ENCODE peak calls at places on chromosomes 13 and 19, in ten cellular contexts. One of them, this sample, is unnamed.
A peak's percentile ranks its signal among the peaks of the same experiment; 100 is the strongest.

GRCh38 chr19:41564515-41565383 is 11.2 kb upstream of the CEACAM21 start:
- DNase-seq in nephron progenitor cell: no peak
- DNase-seq in WTC11: peak; percentile 51
- DNase-seq in IMR-90: no peak
- DNase-seq in NB4: no peak
- DNase-seq in suprapubic skin: no peak
- DNase-seq in RWPE1: no peak
- DNase-seq in spleen: no peak
- DNase-seq in fibroblast of mammary gland: no peak
- DNase-seq in progenitor cell of endocrine pancreas: no peak
- DNase-seq in this sample: no peak

GRCh38 chr13:106649495-106649894 is 81.6 kb upstream of the ARGLU1 start:
- DNase-seq in RWPE1: peak; percentile 43
- DNase-seq in spleen: no peak
- DNase-seq in suprapubic skin: no peak
- DNase-seq in IMR-90: peak; percentile 22
- DNase-seq in nephron progenitor cell: no peak
- DNase-seq in WTC11: no peak
- DNase-seq in progenitor cell of endocrine pancreas: no peak
- DNase-seq in NB4: no peak
- DNase-seq in fibroblast of mammary gland: no peak
- DNase-seq in this sample: no peak

GRCh38 chr19:15991602-15992001 is 42.8 kb downstream of the OR10H4 start:
- DNase-seq in spleen: no peak
- DNase-seq in NB4: no peak
- DNase-seq in WTC11: no peak
- DNase-seq in RWPE1: no peak
- DNase-seq in fibroblast of mammary gland: no peak
- DNase-seq in progenitor cell of endocrine pancreas: no peak
- DNase-seq in suprapubic skin: no peak
- DNase-seq in nephron progenitor cell: no peak
- DNase-seq in IMR-90: no peak
- DNase-seq in this sample: no peak

GRCh38 chr19:1469200-1469935 is 9.6 kb downstream of the C19orf25 start:
- DNase-seq in NB4: no peak
- DNase-seq in suprapubic skin: no peak
- DNase-seq in spleen: peak; percentile 78
- DNase-seq in WTC11: peak; percentile 53
- DNase-seq in RWPE1: no peak
- DNase-seq in progenitor cell of endocrine pancreas: no peak
- DNase-seq in IMR-90: no peak
- DNase-seq in nephron progenitor cell: peak; percentile 58
- DNase-seq in fibroblast of mammary gland: no peak
- DNase-seq in this sample: no peak

GRCh38 chr19:23823952-23824389 is 65.3 kb upstream of the ZNF681 start:
- DNase-seq in fibroblast of mammary gland: peak; percentile 4
- DNase-seq in nephron progenitor cell: no peak
- DNase-seq in progenitor cell of endocrine pancreas: no peak
- DNase-seq in WTC11: peak; percentile 50
- DNase-seq in NB4: peak; percentile 90
- DNase-seq in IMR-90: no peak
- DNase-seq in suprapubic skin: no peak
- DNase-seq in RWPE1: no peak
- DNase-seq in spleen: no peak
- DNase-seq in this sample: no peak

GRCh38 chr19:1073956-1074511 is 7.1 kb downstream of the ARHGAP45 start:
- DNase-seq in WTC11: no peak
- DNase-seq in progenitor cell of endocrine pancreas: no peak
- DNase-seq in IMR-90: no peak
- DNase-seq in NB4: no peak
- DNase-seq in RWPE1: no peak
- DNase-seq in fibroblast of mammary gland: no peak
- DNase-seq in spleen: peak; percentile 83
- DNase-seq in nephron progenitor cell: no peak
- DNase-seq in suprapubic skin: no peak
- DNase-seq in this sample: no peak

GRCh38 chr13:60655268-60655667 is 258.2 kb downstream of the TDRD3 start:
- DNase-seq in NB4: no peak
- DNase-seq in spleen: no peak
- DNase-seq in nephron progenitor cell: no peak
- DNase-seq in RWPE1: no peak
- DNase-seq in fibroblast of mammary gland: no peak
- DNase-seq in progenitor cell of endocrine pancreas: no peak
- DNase-seq in suprapubic skin: no peak
- DNase-seq in IMR-90: no peak
- DNase-seq in WTC11: no peak
- DNase-seq in this sample: no peak

GRCh38 chr13:114090476-114090875 is 41.9 kb downstream of the RASA3 start:
- DNase-seq in RWPE1: no peak
- DNase-seq in progenitor cell of endocrine pancreas: no peak
- DNase-seq in WTC11: peak; percentile 6
- DNase-seq in fibroblast of mammary gland: no peak
- DNase-seq in IMR-90: no peak
- DNase-seq in suprapubic skin: peak; percentile 20
- DNase-seq in nephron progenitor cell: no peak
- DNase-seq in spleen: no peak
- DNase-seq in NB4: no peak
- DNase-seq in this sample: no peak

GRCh38 chr13:82070411-82070810 is 1729.5 kb upstream of the SPRY2 start:
- DNase-seq in suprapubic skin: no peak
- DNase-seq in RWPE1: no peak
- DNase-seq in NB4: no peak
- DNase-seq in fibroblast of mammary gland: no peak
- DNase-seq in nephron progenitor cell: no peak
- DNase-seq in spleen: no peak
- DNase-seq in progenitor cell of endocrine pancreas: no peak
- DNase-seq in WTC11: no peak
- DNase-seq in IMR-90: no peak
- DNase-seq in this sample: no peak

GRCh38 chr19:17333611-17334413 is 843 bp downstream of the ANO8 start:
- DNase-seq in fibroblast of mammary gland: peak; percentile 84
- DNase-seq in suprapubic skin: peak; percentile 76
- DNase-seq in RWPE1: peak; percentile 73
- DNase-seq in IMR-90: peak; percentile 80
- DNase-seq in spleen: peak; percentile 85
- DNase-seq in NB4: peak; percentile 94
- DNase-seq in nephron progenitor cell: no peak
- DNase-seq in progenitor cell of endocrine pancreas: no peak
- DNase-seq in WTC11: peak; percentile 61
- DNase-seq in this sample: no peak

GRCh38 chr19:48724796-48725753 is 5.5 kb upstream of the MAMSTR start:
- DNase-seq in WTC11: no peak
- DNase-seq in RWPE1: peak; percentile 57
- DNase-seq in suprapubic skin: no peak
- DNase-seq in spleen: no peak
- DNase-seq in progenitor cell of endocrine pancreas: no peak
- DNase-seq in nephron progenitor cell: no peak
- DNase-seq in IMR-90: peak; percentile 93
- DNase-seq in NB4: peak; percentile 99
- DNase-seq in fibroblast of mammary gland: peak; percentile 97
- DNase-seq in this sample: no peak

DNA sequence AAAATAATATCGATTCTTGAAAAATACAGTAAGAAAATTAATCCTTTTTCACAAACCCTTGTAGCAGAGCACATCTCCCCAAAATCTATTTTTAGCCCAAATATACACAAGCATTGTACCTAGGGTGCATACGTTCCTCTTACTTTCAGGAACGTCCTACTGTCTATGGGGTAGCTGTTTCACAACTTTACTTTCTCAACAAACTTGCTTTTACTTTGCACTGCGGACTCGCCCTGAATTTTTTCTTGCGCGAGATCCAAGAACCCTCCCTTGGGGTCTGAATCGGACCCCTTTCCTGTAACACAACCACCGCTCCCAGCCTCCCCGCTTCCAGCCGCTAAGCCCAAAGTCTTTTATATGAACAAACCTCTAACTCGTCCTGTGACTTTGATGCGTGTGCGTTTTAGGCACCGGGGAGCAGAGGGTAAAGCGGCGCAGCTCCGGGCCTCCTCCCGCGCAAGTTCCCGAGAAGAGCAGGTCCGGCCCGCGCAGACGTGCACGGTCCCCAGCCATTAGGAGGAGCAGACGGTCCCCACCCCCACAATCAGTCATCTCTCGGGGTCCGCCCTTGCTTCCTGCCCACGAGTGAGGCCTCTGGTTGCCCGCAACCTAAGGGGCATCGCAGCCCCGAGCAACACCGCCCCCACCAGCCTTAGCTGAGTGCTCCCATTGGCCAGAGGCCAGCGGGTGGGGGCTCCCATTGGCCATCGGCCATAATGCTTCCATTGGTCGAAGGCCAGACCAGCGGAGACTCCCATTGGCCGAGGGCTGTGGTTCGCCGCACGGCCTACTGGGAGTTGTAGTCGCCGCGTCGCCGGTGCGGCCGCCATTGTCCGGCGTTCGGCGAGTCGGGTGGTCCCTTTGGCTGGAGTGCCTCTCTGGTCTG is at the start of gene ZNF8:
- DNase-seq in IMR-90: peak; percentile 98
- DNase-seq in RWPE1: peak; percentile 100
- DNase-seq in suprapubic skin: peak; percentile 98
- DNase-seq in spleen: peak; percentile 98
- DNase-seq in NB4: peak; percentile 98
- DNase-seq in nephron progenitor cell: peak; percentile 94
- DNase-seq in fibroblast of mammary gland: peak; percentile 97
- DNase-seq in WTC11: peak; percentile 99
- DNase-seq in progenitor cell of endocrine pancreas: peak; percentile 98
- DNase-seq in this sample: peak; percentile 98
- TF ChIP-seq CTCF in IMR-90: no peak
- TF ChIP-seq CTCF in RWPE1: no peak
- TF ChIP-seq CTCF in suprapubic skin: no peak
- TF ChIP-seq CTCF in spleen: no peak
- TF ChIP-seq CTCF in NB4: no peak
- TF ChIP-seq CTCF in nephron progenitor cell: no peak
- TF ChIP-seq CTCF in fibroblast of mammary gland: no peak
- TF ChIP-seq CTCF in WTC11: no peak
- TF ChIP-seq CTCF in progenitor cell of endocrine pancreas: no peak
- TF ChIP-seq CTCF in this sample: no peak

GRCh38 chr13:92963029-92963428 is 263.6 kb upstream of the GPC6 start:
- DNase-seq in nephron progenitor cell: no peak
- DNase-seq in NB4: no peak
- DNase-seq in RWPE1: no peak
- DNase-seq in suprapubic skin: no peak
- DNase-seq in spleen: no peak
- DNase-seq in IMR-90: peak; percentile 20
- DNase-seq in WTC11: no peak
- DNase-seq in fibroblast of mammary gland: peak; percentile 34
- DNase-seq in progenitor cell of endocrine pancreas: no peak
- DNase-seq in this sample: no peak

GRCh38 chr13:92954746-92955145 is 271.9 kb upstream of the GPC6 start:
- DNase-seq in fibroblast of mammary gland: no peak
- DNase-seq in nephron progenitor cell: no peak
- DNase-seq in spleen: no peak
- DNase-seq in suprapubic skin: no peak
- DNase-seq in NB4: no peak
- DNase-seq in RWPE1: no peak
- DNase-seq in progenitor cell of endocrine pancreas: no peak
- DNase-seq in WTC11: no peak
- DNase-seq in IMR-90: peak; percentile 4
- DNase-seq in this sample: no peak

GRCh38 chr13:92959790-92960189 is 266.8 kb upstream of the GPC6 start:
- DNase-seq in spleen: no peak
- DNase-seq in suprapubic skin: no peak
- DNase-seq in NB4: peak; percentile 3
- DNase-seq in IMR-90: no peak
- DNase-seq in nephron progenitor cell: no peak
- DNase-seq in progenitor cell of endocrine pancreas: no peak
- DNase-seq in RWPE1: no peak
- DNase-seq in WTC11: no peak
- DNase-seq in fibroblast of mammary gland: no peak
- DNase-seq in this sample: no peak
- TF ChIP-seq CTCF in spleen: no peak
- TF ChIP-seq CTCF in suprapubic skin: no peak
- TF ChIP-seq CTCF in NB4: peak; percentile 2
- TF ChIP-seq CTCF in IMR-90: no peak
- TF ChIP-seq CTCF in nephron progenitor cell: no peak
- TF ChIP-seq CTCF in progenitor cell of endocrine pancreas: no peak
- TF ChIP-seq CTCF in RWPE1: no peak
- TF ChIP-seq CTCF in WTC11: no peak
- TF ChIP-seq CTCF in fibroblast of mammary gland: no peak
- TF ChIP-seq CTCF in this sample: no peak

DNA sequence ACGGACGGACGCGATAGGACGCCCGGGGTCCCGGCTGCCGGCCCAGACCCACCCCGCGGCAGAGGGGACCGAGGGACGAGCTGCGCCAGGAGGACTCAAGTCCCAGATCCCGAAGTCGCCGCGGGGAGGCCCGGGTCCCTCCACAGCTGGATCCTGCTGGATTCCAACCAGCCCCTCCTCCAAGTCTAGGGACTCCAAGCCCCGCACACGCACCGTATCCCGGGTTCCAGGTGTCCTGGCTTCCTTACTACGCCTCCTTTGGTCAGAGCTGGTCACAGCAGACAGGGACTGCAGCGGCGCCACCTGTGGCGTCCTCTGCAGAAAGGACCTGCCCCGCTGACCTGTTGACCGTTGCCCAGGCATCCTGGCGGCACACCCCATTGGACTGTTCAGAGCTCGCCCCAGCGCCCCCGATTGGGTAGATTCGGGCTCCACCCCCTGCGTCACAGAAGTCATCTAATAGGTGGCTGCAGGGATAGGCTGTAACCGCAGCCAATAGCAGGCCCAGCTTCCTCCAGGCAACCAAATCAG is 29.0 kb upstream of the ZNF709 start:
- DNase-seq in fibroblast of mammary gland: no peak
- DNase-seq in WTC11: peak; percentile 75
- DNase-seq in NB4: no peak
- DNase-seq in spleen: no peak
- DNase-seq in suprapubic skin: no peak
- DNase-seq in IMR-90: no peak
- DNase-seq in progenitor cell of endocrine pancreas: no peak
- DNase-seq in nephron progenitor cell: no peak
- DNase-seq in RWPE1: no peak
- DNase-seq in this sample: no peak
- TF ChIP-seq CTCF in fibroblast of mammary gland: no peak
- TF ChIP-seq CTCF in WTC11: no peak
- TF ChIP-seq CTCF in NB4: no peak
- TF ChIP-seq CTCF in spleen: no peak
- TF ChIP-seq CTCF in suprapubic skin: no peak
- TF ChIP-seq CTCF in IMR-90: no peak
- TF ChIP-seq CTCF in progenitor cell of endocrine pancreas: no peak
- TF ChIP-seq CTCF in nephron progenitor cell: no peak
- TF ChIP-seq CTCF in RWPE1: no peak
- TF ChIP-seq CTCF in this sample: no peak

DNA sequence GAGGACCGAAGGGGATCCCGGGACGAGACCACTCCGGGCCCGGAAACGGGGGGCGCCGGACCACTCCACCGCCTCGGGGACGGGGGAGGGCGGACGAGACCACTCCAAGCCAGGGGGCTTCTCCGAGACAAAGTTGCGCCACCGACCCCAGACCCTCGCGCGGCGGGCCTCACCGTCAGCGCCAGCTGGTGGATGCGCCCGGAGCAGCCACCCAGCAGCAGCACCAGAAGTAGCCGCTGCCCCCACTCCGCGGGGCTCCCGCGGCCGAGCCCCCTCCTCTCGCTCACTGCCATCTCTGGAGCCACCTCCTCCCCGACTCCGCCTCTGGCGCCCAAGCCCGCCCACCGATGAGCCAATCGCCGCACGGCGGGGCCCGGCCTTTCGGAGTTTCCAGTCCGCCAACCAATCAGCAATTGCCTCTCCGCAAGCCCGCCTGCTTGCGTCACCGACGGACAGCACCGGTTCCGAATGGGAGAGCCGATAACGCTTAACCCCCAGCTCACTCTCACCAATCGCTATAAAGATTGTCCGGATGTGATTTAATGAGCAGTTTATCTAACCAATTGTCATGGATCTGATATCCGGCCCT is at the start of gene GPR108:
- DNase-seq in WTC11: peak; percentile 100
- DNase-seq in NB4: peak; percentile 98
- DNase-seq in nephron progenitor cell: peak; percentile 99
- DNase-seq in progenitor cell of endocrine pancreas: peak; percentile 99
- DNase-seq in RWPE1: peak; percentile 100
- DNase-seq in fibroblast of mammary gland: peak; percentile 100
- DNase-seq in IMR-90: peak; percentile 100
- DNase-seq in spleen: peak; percentile 100
- DNase-seq in suprapubic skin: peak; percentile 100
- DNase-seq in this sample: peak; percentile 100
- TF ChIP-seq CTCF in WTC11: no peak
- TF ChIP-seq CTCF in NB4: no peak
- TF ChIP-seq CTCF in nephron progenitor cell: no peak
- TF ChIP-seq CTCF in progenitor cell of endocrine pancreas: no peak
- TF ChIP-seq CTCF in RWPE1: no peak
- TF ChIP-seq CTCF in fibroblast of mammary gland: no peak
- TF ChIP-seq CTCF in IMR-90: no peak
- TF ChIP-seq CTCF in spleen: no peak
- TF ChIP-seq CTCF in suprapubic skin: no peak
- TF ChIP-seq CTCF in this sample: no peak